ENCODE peak calls at places on chromosome 1, in four cellular contexts. One of them, this sample, is unnamed.

GRCh38 chr1:183711691-183712401 is 58.7 kb upstream of the APOBEC4 start:
- DNase-seq in K562: no peak
- DNase-seq in A549: no peak
- DNase-seq in HepG2: no peak
- DNase-seq in this sample: no peak

GRCh38 chr1:31739281-31739853 is 24.8 kb downstream of the ADGRB2 start:
- DNase-seq in K562: peak
- DNase-seq in HepG2: no peak
- DNase-seq in A549: no peak
- DNase-seq in this sample: peak

GRCh38 chr1:237568955-237569354 is 321.8 kb downstream of the ZP4 start:
- DNase-seq in K562: no peak
- DNase-seq in HepG2: no peak
- DNase-seq in A549: no peak
- DNase-seq in this sample: no peak

GRCh38 chr1:42941640-42942330 is 16.9 kb downstream of the SLC2A1 start:
- DNase-seq in HepG2: no peak
- DNase-seq in K562: peak
- DNase-seq in A549: no peak
- DNase-seq in this sample: no peak

GRCh38 chr1:57393058-57393457 is 30.8 kb downstream of the DAB1 start:
- DNase-seq in K562: no peak
- DNase-seq in HepG2: no peak
- DNase-seq in A549: no peak
- DNase-seq in this sample: no peak

GRCh38 chr1:179774033-179774432 is 30.9 kb downstream of the FAM163A start:
- DNase-seq in K562: no peak
- DNase-seq in HepG2: no peak
- DNase-seq in A549: no peak
- DNase-seq in this sample: no peak

GRCh38 chr1:77126309-77126708 is 92.9 kb downstream of the PIGK start:
- DNase-seq in A549: no peak
- DNase-seq in HepG2: peak
- DNase-seq in K562: no peak
- DNase-seq in this sample: peak

GRCh38 chr1:145927916-145928647 is 798 bp upstream of the RBM8A start:
- DNase-seq in A549: no peak
- DNase-seq in HepG2: no peak
- DNase-seq in K562: no peak
- DNase-seq in this sample: no peak

GRCh38 chr1:41536296-41536695 is 51.8 kb upstream of the EDN2 start:
- DNase-seq in K562: no peak
- DNase-seq in A549: no peak
- DNase-seq in HepG2: no peak
- DNase-seq in this sample: no peak

GRCh38 chr1:224317383-224318045 is 12.5 kb downstream of the NVL start:
- DNase-seq in A549: no peak
- DNase-seq in K562: no peak
- DNase-seq in HepG2: no peak
- DNase-seq in this sample: no peak

GRCh38 chr1:30109853-30110252 is 613.5 kb downstream of the MATN1 start:
- DNase-seq in HepG2: no peak
- DNase-seq in A549: no peak
- DNase-seq in K562: no peak
- DNase-seq in this sample: no peak

GRCh38 chr1:201061049-201061448 is 37.5 kb upstream of the KIF21B start:
- DNase-seq in A549: no peak
- DNase-seq in HepG2: no peak
- DNase-seq in K562: no peak
- DNase-seq in this sample: no peak

GRCh38 chr1:234544094-234544579 is 65.2 kb upstream of the TARBP1 start:
- DNase-seq in A549: no peak
- DNase-seq in K562: peak
- DNase-seq in HepG2: peak
- DNase-seq in this sample: no peak

GRCh38 chr1:75796376-75797272 is at the start of gene MSH4:
- DNase-seq in HepG2: peak
- DNase-seq in K562: peak
- DNase-seq in A549: no peak
- DNase-seq in this sample: no peak

GRCh38 chr1:66788231-66788939 is 12.7 kb downstream of the INSL5 start:
- DNase-seq in A549: no peak
- DNase-seq in HepG2: no peak
- DNase-seq in K562: no peak
- DNase-seq in this sample: no peak

DNA sequence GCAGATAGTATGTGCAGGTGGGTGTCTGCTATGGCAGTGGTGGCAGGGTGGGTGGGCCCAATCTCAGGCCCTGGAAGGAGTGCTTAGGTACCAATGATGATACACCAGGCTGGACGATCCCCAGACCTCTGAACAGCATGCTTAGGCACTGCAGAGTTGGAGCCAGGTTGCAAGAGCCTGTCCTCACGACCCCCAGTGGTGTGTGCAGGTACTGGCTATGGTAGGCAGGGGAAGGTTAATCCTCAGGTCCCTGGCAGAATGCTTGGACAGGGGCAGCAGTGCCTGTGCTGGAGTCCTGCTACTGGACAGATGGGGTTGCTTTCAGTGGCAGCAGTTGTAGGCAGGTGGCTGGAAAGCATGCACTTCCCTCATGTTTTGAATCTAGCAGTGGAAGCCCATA is 100.5 kb upstream of the NEK7 start:
- DNase-seq in A549: no peak
- DNase-seq in K562: no peak
- DNase-seq in HepG2: peak
- DNase-seq in this sample: peak
- TF ChIP-seq CTCF in A549: no peak
- TF ChIP-seq CTCF in K562: peak
- TF ChIP-seq CTCF in HepG2: peak
- TF ChIP-seq CTCF in this sample: peak

GRCh38 chr1:61395156-61395555 is 312.8 kb downstream of the NFIA start:
- DNase-seq in A549: no peak
- DNase-seq in K562: no peak
- DNase-seq in HepG2: no peak
- DNase-seq in this sample: no peak
- TF ChIP-seq HMGXB4 in A549: no peak
- TF ChIP-seq HMGXB4 in K562: no peak
- TF ChIP-seq HMGXB4 in HepG2: no peak
- TF ChIP-seq HMGXB4 in this sample: no peak

DNA sequence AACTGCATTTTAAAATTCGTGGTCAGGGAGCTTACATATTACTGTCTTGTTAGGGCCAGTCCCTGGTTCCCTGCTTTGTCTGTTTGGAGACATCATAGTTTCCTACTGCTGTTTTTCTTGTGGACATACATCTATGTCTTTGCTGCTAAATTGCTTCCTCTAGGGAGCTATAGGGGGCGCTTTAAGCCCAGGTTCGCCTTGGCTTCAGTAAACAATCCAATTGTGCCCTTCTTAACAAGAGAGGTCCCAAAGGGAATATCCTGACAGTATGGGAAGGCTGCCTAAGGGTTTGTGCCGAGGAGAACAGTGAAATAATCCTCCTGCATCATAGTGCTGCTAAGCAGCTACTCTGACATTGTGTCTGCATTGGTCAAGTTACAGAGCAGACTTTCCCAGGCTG is 112.5 kb downstream of the USH2A start:
- DNase-seq in A549: no peak
- DNase-seq in K562: no peak
- DNase-seq in HepG2: no peak
- DNase-seq in this sample: peak
- TF ChIP-seq USF2 in A549: no peak
- TF ChIP-seq USF2 in K562: no peak
- TF ChIP-seq USF2 in HepG2: no peak
- TF ChIP-seq USF2 in this sample: no peak

GRCh38 chr1:185317034-185317885 is at the start of gene IVNS1ABP:
- DNase-seq in HepG2: peak
- DNase-seq in A549: peak
- DNase-seq in K562: peak
- DNase-seq in this sample: peak
- TF ChIP-seq CTCF in HepG2: peak
- TF ChIP-seq CTCF in A549: peak
- TF ChIP-seq CTCF in K562: peak
- TF ChIP-seq CTCF in this sample: no peak

GRCh38 chr1:205588691-205589445 is 42.9 kb downstream of the ELK4 start:
- DNase-seq in A549: no peak
- DNase-seq in HepG2: peak
- DNase-seq in K562: peak
- DNase-seq in this sample: peak

GRCh38 chr1:205590777-205591513 is 40.9 kb downstream of the ELK4 start:
- DNase-seq in HepG2: no peak
- DNase-seq in A549: no peak
- DNase-seq in K562: no peak
- DNase-seq in this sample: no peak

GRCh38 chr1:205589618-205590456 is 42.0 kb downstream of the ELK4 start:
- DNase-seq in HepG2: peak
- DNase-seq in K562: no peak
- DNase-seq in A549: no peak
- DNase-seq in this sample: no peak

GRCh38 chr1:205591522-205592351 is 40.1 kb downstream of the ELK4 start:
- DNase-seq in A549: peak
- DNase-seq in K562: peak
- DNase-seq in HepG2: peak
- DNase-seq in this sample: peak

DNA sequence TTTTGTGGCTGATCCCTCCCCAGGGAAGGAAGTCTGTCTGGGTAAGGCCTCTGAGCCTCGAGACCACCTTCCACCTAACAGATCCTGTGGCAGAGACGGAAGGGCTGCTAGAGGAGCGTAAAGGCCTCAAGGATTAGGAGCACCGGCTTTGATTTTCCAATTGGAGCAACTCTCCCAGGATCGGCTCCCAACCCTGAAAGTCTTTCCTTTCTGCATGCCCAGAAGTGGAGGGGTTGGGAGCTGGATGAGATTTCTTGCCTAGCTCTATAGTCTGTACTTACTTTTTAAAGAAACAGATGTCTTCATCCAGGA is 41.4 kb downstream of the ELK4 start:
- DNase-seq in HepG2: no peak
- DNase-seq in A549: no peak
- DNase-seq in K562: no peak
- DNase-seq in this sample: no peak
- TF ChIP-seq HMGXB4 in HepG2: no peak
- TF ChIP-seq HMGXB4 in A549: no peak
- TF ChIP-seq HMGXB4 in K562: no peak
- TF ChIP-seq HMGXB4 in this sample: no peak

GRCh38 chr1:178339834-178340233 is 156.9 kb downstream of the CLEC20A start:
- DNase-seq in A549: no peak
- DNase-seq in HepG2: no peak
- DNase-seq in K562: no peak
- DNase-seq in this sample: no peak

GRCh38 chr1:178345238-178345637 is 151.5 kb downstream of the CLEC20A start:
- DNase-seq in HepG2: peak
- DNase-seq in K562: no peak
- DNase-seq in A549: no peak
- DNase-seq in this sample: no peak

GRCh38 chr1:178341218-178341956 is 155.4 kb downstream of the CLEC20A start:
- DNase-seq in A549: no peak
- DNase-seq in HepG2: no peak
- DNase-seq in K562: no peak
- DNase-seq in this sample: peak

GRCh38 chr1:178345821-178346220 is 150.9 kb downstream of the CLEC20A start:
- DNase-seq in A549: no peak
- DNase-seq in HepG2: no peak
- DNase-seq in K562: no peak
- DNase-seq in this sample: no peak

DNA sequence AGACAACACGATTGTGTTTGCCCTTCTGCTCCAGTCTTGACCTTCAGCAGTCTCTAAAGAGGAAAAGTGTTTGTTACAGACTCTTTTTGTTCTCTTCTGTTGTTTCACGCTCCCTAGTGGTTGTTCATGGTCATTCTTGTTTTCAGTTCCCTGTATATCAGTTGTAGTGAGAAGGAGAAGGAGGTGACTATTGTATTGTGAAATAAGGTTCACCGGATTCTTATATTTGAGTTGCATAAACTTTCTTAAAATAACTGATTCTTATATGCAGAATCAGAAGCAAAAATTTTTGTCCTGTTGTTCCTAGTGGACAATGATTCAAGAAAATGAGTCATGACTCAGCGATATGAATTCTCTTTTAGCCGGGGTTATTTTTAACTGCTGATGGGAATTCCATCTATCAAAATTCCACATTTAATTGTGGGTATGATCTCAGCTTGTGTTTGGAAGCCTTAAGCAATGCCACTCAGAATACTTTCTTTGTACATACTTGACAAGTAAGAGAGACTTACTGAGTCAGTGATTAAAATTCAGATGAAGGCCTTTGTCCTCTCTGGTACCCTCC is 152.2 kb downstream of the CLEC20A start:
- DNase-seq in HepG2: peak
- DNase-seq in A549: peak
- DNase-seq in K562: no peak
- DNase-seq in this sample: no peak
- TF ChIP-seq USF2 in HepG2: no peak
- TF ChIP-seq USF2 in A549: no peak
- TF ChIP-seq USF2 in K562: no peak
- TF ChIP-seq USF2 in this sample: no peak

GRCh38 chr1:12358499-12358898 is 128.7 kb downstream of the VPS13D start:
- DNase-seq in HepG2: no peak
- DNase-seq in K562: no peak
- DNase-seq in A549: no peak
- DNase-seq in this sample: no peak

GRCh38 chr1:12359734-12360133 is 129.9 kb downstream of the VPS13D start:
- DNase-seq in K562: no peak
- DNase-seq in A549: no peak
- DNase-seq in HepG2: no peak
- DNase-seq in this sample: no peak

GRCh38 chr1:12353981-12354380 is 124.2 kb downstream of the VPS13D start:
- DNase-seq in K562: no peak
- DNase-seq in HepG2: no peak
- DNase-seq in A549: no peak
- DNase-seq in this sample: no peak

DNA sequence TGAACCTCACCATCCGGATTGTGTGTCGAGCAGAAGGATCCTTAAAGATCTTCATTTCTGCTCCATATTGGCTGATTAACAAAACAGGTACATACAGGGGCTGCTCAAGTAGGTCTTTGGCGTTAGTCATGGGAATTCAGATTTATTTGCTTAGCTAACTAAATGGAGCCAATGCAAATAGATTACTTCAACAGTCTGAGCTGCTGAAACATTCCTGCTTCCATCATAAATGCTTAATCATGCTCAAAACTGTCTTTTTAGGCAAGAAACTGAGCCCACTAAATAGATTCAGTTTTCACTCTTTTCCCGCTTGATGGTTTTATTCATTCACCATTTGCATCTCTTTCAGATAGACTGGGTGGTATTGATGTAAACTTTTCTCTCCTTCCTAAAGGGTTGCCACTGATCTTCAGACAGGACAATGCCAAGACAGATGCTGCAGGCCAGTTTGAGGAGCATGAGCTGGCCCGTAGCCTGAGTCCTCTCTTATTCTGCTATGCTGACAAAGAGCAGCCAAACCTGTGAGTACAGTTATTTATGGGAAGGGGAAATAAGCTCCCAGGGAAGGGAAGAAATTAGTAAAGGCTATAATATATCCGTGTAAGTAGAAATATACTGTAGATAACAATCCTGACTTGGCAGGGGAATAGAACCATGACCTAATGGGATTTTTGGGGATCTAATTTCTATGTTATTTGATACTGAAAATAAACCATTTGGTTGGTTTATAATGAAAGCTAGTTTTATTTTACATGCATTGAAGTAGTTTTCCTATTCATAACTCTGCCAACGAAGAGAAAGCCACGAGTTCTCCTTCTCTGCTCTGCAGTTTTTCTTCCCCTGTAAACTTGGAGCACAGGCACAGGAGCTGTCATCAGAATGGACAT is 126.4 kb downstream of the VPS13D start:
- DNase-seq in HepG2: peak
- DNase-seq in A549: peak
- DNase-seq in K562: no peak
- DNase-seq in this sample: no peak
- TF ChIP-seq CTCF in HepG2: no peak
- TF ChIP-seq CTCF in A549: no peak
- TF ChIP-seq CTCF in K562: no peak
- TF ChIP-seq CTCF in this sample: no peak

This sample was measured in WTC11.